ENCODE peak calls at places on chromosomes 1 and 21, in nine cellular contexts. T, X, Z, V, I, U, D, O and B are unnamed samples.

GRCh38 chr1:97674517-97674916 is 246.3 kb downstream of the DPYD start:
- DNase-seq in T (no peak), X (no peak), Z (no peak), V (no peak), I (no peak), U (no peak), D (no peak), O (no peak), B (no peak)

GRCh38 chr1:196115641-196116040 is 492.6 kb downstream of the KCNT2 start:
- DNase-seq in T (no peak), X (peak; percentile 65), Z (no peak), V (peak; percentile 48), I (no peak), U (peak; percentile 70), D (peak; percentile 28), O (no peak), B (no peak)

GRCh38 chr1:22039594-22040347 is 12.7 kb upstream of the CDC42 start:
- DNase-seq in T (peak; percentile 69), X (peak; percentile 82), Z (peak; percentile 92), V (peak; percentile 59), I (peak; percentile 34), U (peak; percentile 80), D (peak; percentile 40), O (peak; percentile 23), B (no peak)

GRCh38 chr1:205183676-205184335 is 27.7 kb downstream of the DSTYK start:
- DNase-seq in T (no peak), X (no peak), Z (no peak), V (no peak), I (no peak), U (no peak), D (no peak), O (no peak), B (no peak)

GRCh38 chr1:155977607-155978324 is 581 bp downstream of the ARHGEF2 start:
- DNase-seq in T (peak; percentile 38), X (peak; percentile 72), Z (no peak), V (no peak), I (no peak), U (peak; percentile 27), D (no peak), O (peak; percentile 43), B (no peak)

GRCh38 chr1:32394890-32395415 is 712 bp upstream of the BSDC1 start:
- DNase-seq in T (no peak), X (no peak), Z (no peak), V (no peak), I (peak; percentile 30), U (peak; percentile 26), D (no peak), O (no peak), B (no peak)

GRCh38 chr1:232880354-232880753 is 70.1 kb upstream of the NTPCR start:
- DNase-seq in T (peak; percentile 47), X (no peak), Z (peak; percentile 24), V (no peak), I (no peak), U (peak; percentile 46), D (peak; percentile 22), O (peak; percentile 36), B (no peak)

GRCh38 chr1:61428146-61428545 is 296.8 kb downstream of the TM2D1 start:
- DNase-seq in T (no peak), X (no peak), Z (no peak), V (no peak), I (no peak), U (no peak), D (no peak), O (no peak), B (no peak)

GRCh38 chr21:44666401-44667320 is at the start of gene KRTAP12-2:
- DNase-seq in T (peak; percentile 14), X (no peak), Z (no peak), V (no peak), I (no peak), U (no peak), D (no peak), O (no peak), B (no peak)

GRCh38 chr1:112618721-112619517 is at the start of gene ST7L:
- DNase-seq in T (peak; percentile 64), X (peak; percentile 85), Z (peak; percentile 69), V (peak; percentile 78), I (peak; percentile 85), U (peak; percentile 81), D (peak; percentile 75), O (peak; percentile 64), B (no peak)

GRCh38 chr1:228459091-228459993 is 27.8 kb upstream of the RNF187 start:
- DNase-seq in T (peak; percentile 86), X (peak; percentile 83), Z (peak; percentile 92), V (peak; percentile 50), I (peak; percentile 44), U (peak; percentile 87), D (peak; percentile 44), O (peak; percentile 68), B (no peak)

GRCh38 chr1:11617314-11617713 is 36.9 kb downstream of the FBXO2 start:
- DNase-seq in T (no peak), X (no peak), Z (no peak), V (no peak), I (no peak), U (no peak), D (no peak), O (no peak), B (no peak)

GRCh38 chr1:43774359-43774758 is 67.0 kb downstream of the ST3GAL3 start:
- DNase-seq in T (no peak), X (no peak), Z (no peak), V (peak; percentile 59), I (no peak), U (peak; percentile 82), D (no peak), O (no peak), B (no peak)

DNA sequence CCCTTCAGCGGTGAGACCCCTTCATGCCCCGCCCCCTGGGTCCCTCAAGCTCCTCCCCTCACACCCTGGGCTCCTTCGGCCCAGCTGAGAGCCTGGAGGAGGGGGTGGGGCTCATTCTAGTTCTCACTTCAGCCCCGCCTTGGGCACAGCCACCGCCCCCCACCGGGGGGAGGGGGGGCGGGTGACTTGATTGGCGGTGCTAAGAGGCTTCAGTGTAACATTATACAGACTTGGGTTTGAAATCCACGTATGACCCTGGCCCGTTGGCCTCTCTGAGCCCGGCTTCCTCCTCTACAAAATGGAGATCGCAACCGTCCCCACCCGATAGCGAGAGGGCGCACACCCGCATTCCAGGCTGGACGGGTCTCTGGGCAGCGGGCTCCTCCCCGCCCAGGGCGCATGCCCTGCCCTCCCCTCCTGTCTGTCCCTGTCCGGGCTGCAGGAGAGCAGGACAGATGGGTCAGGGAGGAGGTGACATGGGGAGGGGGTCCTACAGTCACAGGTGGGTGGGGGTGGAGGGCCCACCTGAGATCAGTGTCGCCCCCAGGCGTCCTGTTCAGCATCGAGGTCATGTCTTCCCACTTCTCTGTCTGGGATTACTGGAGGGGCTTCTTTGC is 5.1 kb downstream of the CLCNKB start:
- DNase-seq in T (peak; percentile 44), X (no peak), Z (peak; percentile 51), V (no peak), I (no peak), U (peak; percentile 33), D (peak; percentile 60), O (peak; percentile 70), B (no peak)
- TF ChIP-seq CTCF in T (no peak), X (no peak), Z (peak; percentile 22), V (no peak), I (no peak), U (no peak), D (no peak), O (no peak), B (peak; percentile 54)

GRCh38 chr21:38794978-38795377 is 10.8 kb upstream of the ETS2 start:
- DNase-seq in T (no peak), X (no peak), Z (no peak), V (no peak), I (peak; percentile 84), U (no peak), D (peak; percentile 37), O (no peak), B (no peak)

GRCh38 chr21:38798081-38798480 is 7.6 kb upstream of the ETS2 start:
- DNase-seq in T (no peak), X (no peak), Z (no peak), V (no peak), I (no peak), U (no peak), D (no peak), O (no peak), B (no peak)

GRCh38 chr21:38797470-38797869 is 8.3 kb upstream of the ETS2 start:
- DNase-seq in T (peak; percentile 59), X (no peak), Z (no peak), V (no peak), I (peak; percentile 80), U (no peak), D (no peak), O (no peak), B (no peak)

GRCh38 chr21:38795475-38795874 is 10.3 kb upstream of the ETS2 start:
- DNase-seq in T (no peak), X (no peak), Z (no peak), V (no peak), I (no peak), U (no peak), D (no peak), O (no peak), B (no peak)

GRCh38 chr21:38796426-38796825 is 9.3 kb upstream of the ETS2 start:
- DNase-seq in T (peak; percentile 66), X (no peak), Z (no peak), V (no peak), I (no peak), U (peak; percentile 63), D (no peak), O (no peak), B (no peak)
- TF ChIP-seq CTCF in T (no peak), X (no peak), Z (no peak), V (no peak), I (no peak), U (peak; percentile 11), D (no peak), O (no peak), B (peak; percentile 23)

GRCh38 chr1:89051944-89052312 is 13.1 kb downstream of the GBP1 start:
- DNase-seq in T (no peak), X (no peak), Z (no peak), V (no peak), I (no peak), U (no peak), D (no peak), O (no peak), B (no peak)
- TF ChIP-seq CTCF in T (no peak), X (no peak), Z (no peak), V (no peak), I (no peak), U (no peak), D (no peak), O (no peak), B (no peak)

DNA sequence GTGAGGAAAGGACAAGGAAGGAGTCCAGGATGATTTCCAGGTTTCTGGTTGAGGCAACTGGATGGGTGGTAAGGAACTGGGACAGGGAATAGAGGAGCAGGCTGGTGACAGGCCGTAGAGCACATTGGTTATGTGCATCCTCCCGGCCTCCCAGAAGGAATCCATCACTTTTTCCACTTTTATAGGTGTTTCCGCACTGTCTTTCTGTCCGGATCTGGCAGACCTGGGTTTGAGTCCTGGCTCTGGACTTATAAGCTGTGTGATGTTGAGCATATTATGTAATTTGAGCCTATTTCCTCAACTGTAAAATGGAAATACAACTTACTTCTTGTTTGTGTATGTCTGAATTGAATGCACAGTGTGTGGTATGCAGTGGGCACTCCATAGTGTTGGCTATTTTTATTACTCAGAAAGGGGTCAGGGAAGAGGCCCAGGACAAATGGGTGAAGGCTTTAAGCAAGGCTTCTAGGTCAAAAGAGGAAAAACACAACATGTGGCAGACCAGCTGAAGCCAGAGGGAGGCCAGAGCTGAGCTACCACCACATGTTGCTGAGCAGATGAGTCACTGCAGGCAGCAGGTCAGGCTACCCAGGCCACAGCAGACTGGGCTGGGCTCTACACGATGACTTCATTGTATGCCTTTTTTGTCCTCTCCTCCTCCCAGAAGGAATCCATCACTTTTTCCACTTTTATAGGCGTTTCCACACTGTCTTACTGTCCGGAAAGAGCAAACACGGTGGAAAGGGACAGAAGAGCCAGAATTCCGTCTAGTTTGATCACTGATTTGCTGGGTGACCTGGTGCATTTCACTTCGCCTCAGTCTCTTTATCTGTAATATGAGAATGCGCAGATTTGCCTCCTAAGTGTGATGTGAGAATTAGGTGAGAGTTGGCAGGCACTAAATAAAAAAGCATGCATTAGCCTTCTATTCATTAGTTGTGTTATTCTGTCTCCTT is 791 bp upstream of the MAST2 start:
- DNase-seq in T (peak; percentile 69), X (peak; percentile 91), Z (peak; percentile 42), V (peak; percentile 95), I (peak; percentile 80), U (peak; percentile 94), D (peak; percentile 77), O (peak; percentile 9), B (no peak)
- TF ChIP-seq CTCF in T (no peak), X (no peak), Z (no peak), V (no peak), I (no peak), U (no peak), D (no peak), O (no peak), B (no peak)